ENCODE peak calls at places on chromosomes 6 and 20, in eight cellular contexts. I is mammary epithelial cell, O is OCI-LY7, Z is RWPE2, Q is GM06990, J is endodermal cell, C is PC-9, B is gastrocnemius medialis. L is an unnamed sample.

GRCh38 chr20:8095648-8096572 is 36.2 kb upstream of the PLCB1 start:
- DNase-seq in B (no peak), C (no peak), Q (no peak), I (no peak), J (no peak), Z (no peak), O (no peak), L (peak; percentile 37)

GRCh38 chr6:119204744-119205143 is 126.3 kb upstream of the FAM184A start:
- DNase-seq in C (no peak), Z (no peak), J (no peak), I (no peak), O (no peak), B (no peak), Q (no peak), L (no peak)

GRCh38 chr6:23584134-23584763 is 541.8 kb upstream of the NRSN1 start:
- DNase-seq in Z (no peak), B (peak; percentile 12), C (no peak), J (no peak), O (no peak), Q (no peak), I (no peak), L (no peak)

GRCh38 chr6:142518126-142518525 is 216.3 kb downstream of the ADGRG6 start:
- DNase-seq in Q (no peak), C (peak; percentile 70), Z (no peak), J (no peak), O (no peak), I (peak; percentile 2), B (no peak), L (no peak)

GRCh38 chr6:94733066-94733465 is 844.3 kb upstream of the MANEA start:
- DNase-seq in J (peak; percentile 58), Q (no peak), B (no peak), C (no peak), Z (no peak), O (no peak), I (no peak), L (no peak)

GRCh38 chr20:18416478-18416877 is 50.4 kb downstream of the DZANK1 start:
- DNase-seq in B (no peak), Z (no peak), O (no peak), Q (no peak), I (no peak), J (no peak), C (no peak), L (no peak)

GRCh38 chr20:8127553-8128255 is 4.4 kb upstream of the PLCB1 start:
- DNase-seq in C (no peak), Q (peak; percentile 68), O (no peak), I (no peak), Z (no peak), J (no peak), B (no peak), L (peak; percentile 45)

GRCh38 chr6:45378324-45378926 is 691 bp upstream of the SUPT3H start:
- DNase-seq in J (no peak), O (no peak), B (no peak), C (no peak), I (no peak), Q (no peak), Z (no peak), L (peak; percentile 72)

GRCh38 chr6:115899883-115900282 is 160.8 kb downstream of the FRK start:
- DNase-seq in Z (no peak), B (no peak), O (peak; percentile 8), J (no peak), I (no peak), Q (no peak), C (no peak), L (no peak)

GRCh38 chr6:115894426-115894992 is 166.2 kb downstream of the FRK start:
- DNase-seq in Z (no peak), Q (no peak), O (no peak), J (no peak), I (no peak), C (no peak), B (no peak), L (no peak)

GRCh38 chr6:115891704-115892225 is 168.9 kb downstream of the FRK start:
- DNase-seq in C (no peak), I (no peak), B (no peak), O (no peak), J (no peak), Q (no peak), Z (no peak), L (no peak)

GRCh38 chr6:115898246-115898645 is 162.4 kb downstream of the FRK start:
- DNase-seq in Z (no peak), I (no peak), Q (no peak), O (no peak), J (no peak), B (no peak), C (no peak), L (no peak)

DNA sequence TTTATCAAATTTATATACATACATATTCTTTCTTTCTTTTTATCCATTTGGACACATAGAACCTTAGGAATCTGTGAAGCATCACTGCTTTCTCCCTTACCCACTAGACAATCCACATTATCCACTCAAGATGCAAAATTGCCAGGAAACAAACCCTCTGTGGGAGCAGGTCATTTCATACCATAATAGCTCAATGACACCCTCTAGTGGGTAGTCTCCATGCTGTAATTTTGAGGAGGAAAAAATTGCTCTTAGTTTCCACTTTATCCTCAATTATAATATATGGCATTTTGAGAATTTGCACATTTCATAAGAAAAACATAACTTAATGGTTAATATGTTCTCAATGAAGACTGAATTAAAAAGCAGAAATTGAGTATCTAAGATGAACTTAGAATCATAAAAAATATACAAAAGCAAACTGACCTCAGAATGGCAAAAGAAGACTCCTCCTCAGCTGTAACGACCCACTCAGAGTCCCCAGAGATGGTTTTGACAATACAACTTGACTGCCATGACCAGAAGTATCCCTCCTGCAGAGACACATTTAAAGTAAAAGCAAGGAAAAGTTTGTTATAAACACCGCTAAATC is 164.1 kb downstream of the FRK start:
- DNase-seq in J (no peak), Z (no peak), C (no peak), I (peak; percentile 19), O (peak; percentile 30), Q (peak; percentile 9), B (no peak), L (peak; percentile 32)
- TF ChIP-seq CTCF in J (peak; percentile 89), Z (peak; percentile 90), C (peak; percentile 96), I (peak; percentile 84), O (peak; percentile 92), Q (peak; percentile 80), B (peak; percentile 46), L (peak; percentile 85)

DNA sequence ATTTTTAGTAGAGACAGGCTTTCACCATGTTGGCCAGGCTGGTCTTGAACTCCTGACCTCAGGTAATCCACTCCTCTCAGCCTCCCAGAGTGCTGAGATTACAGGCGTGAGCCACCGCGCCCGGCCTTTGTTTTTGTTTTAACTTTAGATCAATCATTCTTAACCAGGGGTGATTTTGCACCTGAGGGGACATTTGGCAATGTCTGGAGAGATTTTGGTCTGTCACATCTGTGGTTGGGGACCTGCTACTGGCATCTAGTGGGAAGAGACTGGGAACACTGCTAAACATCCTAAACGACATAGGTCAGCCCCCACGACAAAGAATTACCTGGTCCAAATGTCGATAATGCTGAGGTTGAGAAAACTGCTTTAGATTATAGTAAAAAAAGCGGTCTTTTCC is 82.3 kb downstream of the C6orf52 start:
- DNase-seq in J (peak; percentile 54), C (no peak), Z (no peak), O (no peak), Q (no peak), B (no peak), I (no peak), L (no peak)
- H3K4me3 ChIP-seq in J (no peak overlapping the region), C (no peak overlapping the region), Z (no peak overlapping the region), O (no peak overlapping the region), Q (no peak overlapping the region), B (no peak overlapping the region), I (no peak overlapping the region), L (no peak overlapping the region)

GRCh38 chr20:44742304-44743079 is 3.2 kb upstream of the KCNK15 start:
- DNase-seq in Q (no peak), C (no peak), O (no peak), J (no peak), B (no peak), I (no peak), Z (no peak), L (no peak)

GRCh38 chr20:44745560-44746366 is at the start of gene KCNK15:
- DNase-seq in J (peak; percentile 77), C (no peak), I (peak; percentile 35), B (no peak), Z (no peak), Q (no peak), O (no peak), L (no peak)

GRCh38 chr20:44745122-44745521 is 543 bp upstream of the KCNK15 start:
- DNase-seq in J (no peak), B (no peak), Z (no peak), I (no peak), C (no peak), O (no peak), Q (no peak), L (no peak)

GRCh38 chr20:44743916-44744655 is 1.6 kb upstream of the KCNK15 start:
- DNase-seq in Z (no peak), B (no peak), J (no peak), O (no peak), I (no peak), Q (no peak), C (no peak), L (no peak)

DNA sequence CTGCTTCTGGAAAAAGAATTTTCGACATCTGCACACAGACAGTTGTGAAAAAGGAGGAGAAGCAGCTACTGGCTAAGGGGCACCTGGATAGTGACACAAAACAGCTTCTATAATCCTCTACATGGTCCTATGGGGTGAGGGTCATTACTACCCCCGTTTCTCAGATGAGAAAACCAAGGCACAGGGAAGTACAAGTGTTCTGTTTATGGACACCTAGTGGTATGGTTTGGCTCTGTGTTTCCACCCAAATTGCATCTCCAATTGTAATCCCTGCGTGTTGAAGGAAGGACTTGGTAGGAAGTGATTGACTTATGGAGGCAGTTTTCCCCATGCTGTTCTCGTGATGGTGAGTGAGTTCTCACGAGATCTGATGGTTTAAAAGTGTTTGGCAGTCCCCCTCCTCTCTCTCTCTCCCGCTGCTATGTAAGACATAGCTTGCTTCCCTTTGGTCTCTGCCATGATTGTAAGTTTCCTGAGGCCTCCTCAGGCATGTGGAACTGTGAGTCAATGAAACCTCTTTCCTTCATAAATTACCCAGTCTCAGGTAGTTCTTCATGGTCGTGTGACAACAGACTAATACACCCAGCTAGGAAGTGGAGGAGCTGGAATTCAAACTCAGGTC is 2.5 kb upstream of the KCNK15 start:
- DNase-seq in Z (no peak), J (no peak), O (no peak), B (no peak), C (no peak), Q (no peak), I (no peak), L (no peak)
- TF ChIP-seq CTCF in Z (no peak), J (no peak), O (no peak), B (no peak), C (no peak), Q (no peak), I (no peak), L (no peak)

DNA sequence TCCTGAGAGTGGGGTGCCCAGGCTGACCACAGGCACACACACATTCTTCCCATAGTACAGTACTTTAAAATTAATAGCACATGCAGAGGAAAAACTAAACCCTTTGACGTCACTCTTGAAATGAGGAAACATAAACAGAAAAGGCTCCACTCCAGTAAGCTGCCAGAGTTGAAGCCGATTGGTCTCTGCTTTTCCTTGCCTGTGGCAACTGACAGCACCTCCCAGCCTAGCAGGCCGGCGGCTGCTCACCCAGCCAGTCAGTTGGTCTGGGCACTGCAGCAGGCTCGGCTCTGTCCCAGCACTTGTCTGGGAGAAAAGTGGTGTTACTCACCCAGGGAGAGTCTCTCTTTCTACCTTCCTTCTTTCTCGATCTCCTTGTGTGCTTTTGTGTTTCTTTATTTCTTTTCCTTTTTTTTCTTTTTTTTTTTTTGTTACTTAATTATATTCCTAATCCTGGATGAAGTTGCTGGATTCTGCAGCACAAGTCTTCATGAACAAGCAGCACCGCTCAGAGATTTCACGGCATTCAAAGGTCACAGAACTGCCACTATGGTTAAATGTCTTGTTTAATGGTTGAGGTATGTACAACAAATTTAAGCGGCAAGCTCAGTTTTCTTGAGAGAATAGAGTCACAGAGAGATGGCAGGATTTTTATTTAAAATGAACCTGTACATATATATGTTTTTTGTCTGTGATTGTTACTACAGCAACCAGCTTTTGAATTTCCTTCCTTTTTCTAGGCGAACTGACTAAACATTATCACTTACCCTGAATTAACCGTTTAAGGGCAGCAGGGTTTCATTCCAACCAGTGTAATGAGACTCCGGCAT is at the start of gene PDE7B:
- DNase-seq in I (peak; percentile 71), Q (peak; percentile 22), Z (no peak), J (peak; percentile 85), B (peak; percentile 85), C (peak; percentile 70), O (peak; percentile 2), L (peak; percentile 99)
- H3K4me3 ChIP-seq in I (no peak within 1 kb of the TSS), Q (no peak within 1 kb of the TSS), Z (no peak within 1 kb of the TSS), J (no peak within 1 kb of the TSS), B (peak within 1 kb of the TSS; percentile 49), C (peak within 1 kb of the TSS; percentile 6), O (no peak within 1 kb of the TSS), L (peak within 1 kb of the TSS; percentile 58)